ENCODE peak calls at places on chromosomes 13 and 19, in seven cellular contexts. One of them, this sample, is unnamed.
A peak's percentile ranks its signal among the peaks of the same experiment; 100 is the strongest.

GRCh38 chr13:48478401-48478800 is 54.5 kb downstream of the RCBTB2 start:
- DNase-seq in astrocyte of the cerebellum: no peak
- DNase-seq in cardiac fibroblast: no peak
- DNase-seq in Caco-2: no peak
- DNase-seq in transverse colon: no peak
- DNase-seq in lower leg skin: no peak
- DNase-seq in neural progenitor cell: no peak
- DNase-seq in this sample: no peak

GRCh38 chr19:18596752-18597157 is 8.2 kb downstream of the REX1BD start:
- DNase-seq in astrocyte of the cerebellum: no peak
- DNase-seq in lower leg skin: no peak
- DNase-seq in transverse colon: peak; percentile 63
- DNase-seq in cardiac fibroblast: peak; percentile 43
- DNase-seq in Caco-2: peak; percentile 60
- DNase-seq in neural progenitor cell: peak; percentile 61
- DNase-seq in this sample: no peak

GRCh38 chr19:46718157-46718933 is 1.4 kb upstream of the PRKD2 start:
- DNase-seq in cardiac fibroblast: no peak
- DNase-seq in lower leg skin: no peak
- DNase-seq in neural progenitor cell: peak; percentile 30
- DNase-seq in transverse colon: peak; percentile 76
- DNase-seq in astrocyte of the cerebellum: no peak
- DNase-seq in Caco-2: peak; percentile 49
- DNase-seq in this sample: no peak

GRCh38 chr13:74201530-74201929 is 67.3 kb upstream of the KLF12 start:
- DNase-seq in lower leg skin: no peak
- DNase-seq in astrocyte of the cerebellum: no peak
- DNase-seq in cardiac fibroblast: no peak
- DNase-seq in transverse colon: no peak
- DNase-seq in neural progenitor cell: no peak
- DNase-seq in Caco-2: no peak
- DNase-seq in this sample: no peak

GRCh38 chr19:30923096-30923495 is 426.1 kb downstream of the TSHZ3 start:
- DNase-seq in cardiac fibroblast: no peak
- DNase-seq in neural progenitor cell: no peak
- DNase-seq in Caco-2: no peak
- DNase-seq in lower leg skin: no peak
- DNase-seq in astrocyte of the cerebellum: no peak
- DNase-seq in transverse colon: no peak
- DNase-seq in this sample: no peak

GRCh38 chr19:43315851-43316250 is 37.6 kb upstream of the CD177 start:
- DNase-seq in Caco-2: no peak
- DNase-seq in transverse colon: no peak
- DNase-seq in cardiac fibroblast: no peak
- DNase-seq in lower leg skin: no peak
- DNase-seq in neural progenitor cell: peak; percentile 15
- DNase-seq in astrocyte of the cerebellum: no peak
- DNase-seq in this sample: no peak

GRCh38 chr19:40607898-40608621 is 6.9 kb downstream of the LTBP4 start:
- DNase-seq in cardiac fibroblast: no peak
- DNase-seq in transverse colon: no peak
- DNase-seq in astrocyte of the cerebellum: no peak
- DNase-seq in lower leg skin: no peak
- DNase-seq in Caco-2: no peak
- DNase-seq in neural progenitor cell: no peak
- DNase-seq in this sample: no peak

GRCh38 chr13:22032905-22033304 is 362.0 kb downstream of the FGF9 start:
- DNase-seq in cardiac fibroblast: no peak
- DNase-seq in astrocyte of the cerebellum: no peak
- DNase-seq in transverse colon: no peak
- DNase-seq in neural progenitor cell: no peak
- DNase-seq in Caco-2: no peak
- DNase-seq in lower leg skin: no peak
- DNase-seq in this sample: no peak

GRCh38 chr19:39941615-39942507 is 7.4 kb upstream of the FCGBP start:
- DNase-seq in Caco-2: no peak
- DNase-seq in neural progenitor cell: peak; percentile 35
- DNase-seq in astrocyte of the cerebellum: peak; percentile 2
- DNase-seq in transverse colon: peak; percentile 55
- DNase-seq in cardiac fibroblast: peak; percentile 15
- DNase-seq in lower leg skin: peak; percentile 43
- DNase-seq in this sample: no peak

GRCh38 chr19:29323972-29324680 is 111.2 kb upstream of the UQCRFS1 start:
- DNase-seq in transverse colon: no peak
- DNase-seq in cardiac fibroblast: no peak
- DNase-seq in neural progenitor cell: no peak
- DNase-seq in lower leg skin: peak; percentile 2
- DNase-seq in astrocyte of the cerebellum: no peak
- DNase-seq in Caco-2: no peak
- DNase-seq in this sample: no peak

GRCh38 chr13:30487075-30487470 is 21.3 kb upstream of the HMGB1 start:
- DNase-seq in neural progenitor cell: no peak
- DNase-seq in lower leg skin: no peak
- DNase-seq in transverse colon: no peak
- DNase-seq in astrocyte of the cerebellum: no peak
- DNase-seq in cardiac fibroblast: no peak
- DNase-seq in Caco-2: no peak
- DNase-seq in this sample: no peak

GRCh38 chr19:52535831-52536800 is 8.6 kb downstream of the ZNF808 start:
- DNase-seq in lower leg skin: peak; percentile 83
- DNase-seq in cardiac fibroblast: peak; percentile 81
- DNase-seq in Caco-2: no peak
- DNase-seq in transverse colon: peak; percentile 82
- DNase-seq in astrocyte of the cerebellum: peak; percentile 12
- DNase-seq in neural progenitor cell: peak; percentile 96
- DNase-seq in this sample: peak; percentile 31

GRCh38 chr13:41039746-41040145 is 20.6 kb upstream of the ELF1 start:
- DNase-seq in lower leg skin: no peak
- DNase-seq in neural progenitor cell: no peak
- DNase-seq in astrocyte of the cerebellum: no peak
- DNase-seq in cardiac fibroblast: no peak
- DNase-seq in transverse colon: no peak
- DNase-seq in Caco-2: no peak
- DNase-seq in this sample: no peak

GRCh38 chr13:114115191-114115671 is 17.2 kb downstream of the RASA3 start:
- DNase-seq in lower leg skin: no peak
- DNase-seq in transverse colon: peak; percentile 81
- DNase-seq in Caco-2: peak; percentile 62
- DNase-seq in neural progenitor cell: no peak
- DNase-seq in cardiac fibroblast: peak; percentile 80
- DNase-seq in astrocyte of the cerebellum: no peak
- DNase-seq in this sample: no peak

GRCh38 chr19:12946092-12946845 is 607 bp downstream of the RAD23A start:
- DNase-seq in neural progenitor cell: peak; percentile 94
- DNase-seq in transverse colon: peak; percentile 74
- DNase-seq in cardiac fibroblast: peak; percentile 87
- DNase-seq in lower leg skin: no peak
- DNase-seq in astrocyte of the cerebellum: peak; percentile 58
- DNase-seq in Caco-2: peak; percentile 84
- DNase-seq in this sample: no peak

GRCh38 chr19:56137405-56137804 is 3.7 kb upstream of the ZNF444 start:
- DNase-seq in lower leg skin: no peak
- DNase-seq in Caco-2: no peak
- DNase-seq in astrocyte of the cerebellum: no peak
- DNase-seq in neural progenitor cell: no peak
- DNase-seq in cardiac fibroblast: no peak
- DNase-seq in transverse colon: peak; percentile 88
- DNase-seq in this sample: no peak

DNA sequence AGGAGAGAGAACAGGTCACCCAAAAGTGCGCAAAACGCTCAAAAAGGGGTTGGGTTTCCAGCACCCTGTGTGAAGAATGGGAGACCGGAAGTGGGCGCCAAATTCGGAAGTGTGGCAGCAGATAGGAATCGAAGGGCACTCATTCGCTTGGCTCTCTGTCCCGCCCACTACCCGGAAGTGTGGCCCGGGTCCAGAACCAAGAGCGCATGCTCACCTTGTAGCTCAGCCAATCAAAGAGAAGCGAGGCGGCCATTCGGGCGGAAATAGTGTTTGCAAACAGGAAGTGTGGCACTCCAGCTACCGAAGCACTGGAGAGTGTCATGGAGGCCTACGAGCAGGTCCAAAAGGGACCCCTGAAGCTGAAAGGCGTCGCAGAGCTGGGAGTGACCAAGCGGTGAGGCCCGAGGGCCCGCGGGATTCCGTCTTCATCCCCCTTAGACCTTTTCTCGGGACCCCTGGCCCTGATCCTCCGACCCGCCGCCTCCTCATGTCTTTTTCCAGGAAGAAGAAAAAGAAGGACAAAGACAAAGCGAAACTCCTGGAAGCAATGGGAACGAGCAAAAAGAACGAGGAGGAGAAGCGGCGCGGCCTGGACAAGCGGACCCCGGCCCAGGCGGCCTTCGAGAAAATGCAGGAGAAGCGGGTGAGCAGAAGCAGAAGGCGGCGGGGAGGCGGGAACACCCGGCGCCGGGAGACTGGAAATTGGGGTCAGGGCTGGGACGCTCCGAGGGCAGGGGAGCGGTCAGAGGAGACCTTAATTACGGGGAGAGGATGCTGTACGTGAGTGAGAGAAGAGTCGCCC is at the start of gene FAM32A:
- DNase-seq in astrocyte of the cerebellum: peak; percentile 98
- DNase-seq in transverse colon: peak; percentile 100
- DNase-seq in neural progenitor cell: peak; percentile 98
- DNase-seq in lower leg skin: peak; percentile 100
- DNase-seq in Caco-2: peak; percentile 98
- DNase-seq in cardiac fibroblast: peak; percentile 99
- DNase-seq in this sample: peak; percentile 97
- TF ChIP-seq CTCF in astrocyte of the cerebellum: peak; percentile 25
- TF ChIP-seq CTCF in transverse colon: peak; percentile 27
- TF ChIP-seq CTCF in neural progenitor cell: peak; percentile 57
- TF ChIP-seq CTCF in lower leg skin: no peak
- TF ChIP-seq CTCF in Caco-2: no peak
- TF ChIP-seq CTCF in cardiac fibroblast: no peak
- TF ChIP-seq CTCF in this sample: no peak

DNA sequence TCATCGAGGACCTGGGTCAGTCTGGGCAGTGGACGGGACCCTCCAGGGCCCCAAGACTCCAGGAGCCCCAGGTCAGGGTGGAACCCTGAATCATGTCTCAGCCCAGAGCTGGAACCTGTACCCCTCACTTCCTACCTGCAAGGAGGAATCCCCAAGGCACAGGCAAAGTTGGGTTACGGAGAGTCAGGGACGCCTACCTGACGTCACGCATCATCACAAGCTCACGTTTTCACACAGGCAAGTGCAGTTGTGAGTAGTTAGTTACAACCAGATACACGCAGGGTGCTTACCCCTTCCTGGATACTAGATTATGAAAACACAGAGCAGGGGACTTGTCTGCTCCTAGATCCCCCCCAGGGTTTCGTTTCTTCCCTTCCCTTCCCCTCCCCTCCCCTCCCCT is 1.9 kb downstream of the RETN start:
- DNase-seq in lower leg skin: no peak
- DNase-seq in astrocyte of the cerebellum: no peak
- DNase-seq in cardiac fibroblast: no peak
- DNase-seq in neural progenitor cell: no peak
- DNase-seq in transverse colon: no peak
- DNase-seq in Caco-2: no peak
- DNase-seq in this sample: no peak
- TF ChIP-seq CTCF in lower leg skin: no peak
- TF ChIP-seq CTCF in astrocyte of the cerebellum: no peak
- TF ChIP-seq CTCF in cardiac fibroblast: no peak
- TF ChIP-seq CTCF in neural progenitor cell: no peak
- TF ChIP-seq CTCF in transverse colon: no peak
- TF ChIP-seq CTCF in Caco-2: no peak
- TF ChIP-seq CTCF in this sample: no peak

DNA sequence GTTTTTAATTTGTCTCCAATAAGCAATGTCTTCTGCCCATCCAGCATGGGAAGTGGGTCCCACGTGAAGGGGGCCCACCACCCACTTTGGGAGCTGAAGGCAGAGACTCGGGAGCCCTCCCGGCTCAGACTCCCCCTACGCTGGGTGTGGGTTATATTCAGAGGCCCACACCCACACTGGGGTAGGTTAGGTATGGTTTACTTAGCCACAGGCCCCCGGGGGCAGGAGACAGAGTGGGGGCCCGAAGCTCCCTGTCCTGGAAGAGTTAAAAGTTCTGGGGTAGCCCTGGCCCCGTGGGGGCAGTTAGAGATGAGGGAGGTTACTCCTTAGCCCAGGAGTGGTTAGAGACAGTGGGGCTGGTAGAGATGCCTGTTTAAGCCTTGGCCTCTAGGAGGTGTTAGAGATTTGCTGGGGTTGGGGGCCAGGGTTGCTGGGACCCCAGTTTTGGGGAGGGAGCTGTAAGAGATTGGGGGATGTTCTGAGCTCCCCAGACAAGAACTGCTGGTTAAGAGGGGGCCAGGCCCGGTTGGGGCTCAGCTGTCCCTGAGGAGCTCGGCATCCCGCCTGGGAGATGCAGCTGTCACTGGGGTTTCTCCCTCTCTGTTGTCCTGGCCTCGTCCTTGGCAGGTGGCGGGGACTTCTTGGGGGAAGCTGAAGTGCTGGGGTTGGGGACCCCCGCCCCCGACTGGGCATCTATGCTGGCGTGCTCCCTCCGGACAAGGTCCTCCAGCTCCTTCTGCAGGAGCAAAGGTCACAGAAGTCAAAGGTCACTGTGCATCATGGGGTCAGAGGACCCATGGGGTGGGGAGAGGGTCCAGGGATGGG is 712 bp upstream of the RINL start:
- DNase-seq in neural progenitor cell: no peak
- DNase-seq in lower leg skin: no peak
- DNase-seq in transverse colon: no peak
- DNase-seq in cardiac fibroblast: no peak
- DNase-seq in astrocyte of the cerebellum: no peak
- DNase-seq in Caco-2: no peak
- DNase-seq in this sample: no peak
- TF ChIP-seq CTCF in neural progenitor cell: no peak
- TF ChIP-seq CTCF in lower leg skin: no peak
- TF ChIP-seq CTCF in transverse colon: no peak
- TF ChIP-seq CTCF in cardiac fibroblast: no peak
- TF ChIP-seq CTCF in astrocyte of the cerebellum: peak; percentile 8
- TF ChIP-seq CTCF in Caco-2: no peak
- TF ChIP-seq CTCF in this sample: no peak

GRCh38 chr19:44539236-44539819 is 9.9 kb upstream of the CEACAM20 start:
- DNase-seq in neural progenitor cell: no peak
- DNase-seq in astrocyte of the cerebellum: no peak
- DNase-seq in Caco-2: no peak
- DNase-seq in lower leg skin: no peak
- DNase-seq in cardiac fibroblast: no peak
- DNase-seq in transverse colon: no peak
- DNase-seq in this sample: no peak
- TF ChIP-seq CTCF in neural progenitor cell: no peak
- TF ChIP-seq CTCF in astrocyte of the cerebellum: no peak
- TF ChIP-seq CTCF in Caco-2: no peak
- TF ChIP-seq CTCF in lower leg skin: no peak
- TF ChIP-seq CTCF in cardiac fibroblast: no peak
- TF ChIP-seq CTCF in transverse colon: no peak
- TF ChIP-seq CTCF in this sample: no peak

This sample was measured in esophagus squamous epithelium.